ENCODE peak calls at places on chromosomes 11 and 22, in ten cellular contexts. One of them, this sample, is unnamed.
A peak's percentile ranks its signal among the peaks of the same experiment; 100 is the strongest.

GRCh38 chr11:84289381-84289906 is 1003.3 kb upstream of the CCDC90B start:
- DNase-seq in suprapubic skin: no peak
- DNase-seq in H1: no peak
- DNase-seq in HepG2: no peak
- DNase-seq in transverse colon: no peak
- DNase-seq in sigmoid colon: no peak
- DNase-seq in esophagus muscularis mucosa: no peak
- DNase-seq in upper lobe of left lung: no peak
- DNase-seq in K562: no peak
- DNase-seq in GM12878: peak; percentile 55
- DNase-seq in this sample: no peak

GRCh38 chr11:203056-203944 is 3.9 kb downstream of the BET1L start:
- DNase-seq in suprapubic skin: no peak
- DNase-seq in H1: no peak
- DNase-seq in HepG2: no peak
- DNase-seq in transverse colon: no peak
- DNase-seq in sigmoid colon: no peak
- DNase-seq in esophagus muscularis mucosa: no peak
- DNase-seq in upper lobe of left lung: no peak
- DNase-seq in K562: no peak
- DNase-seq in GM12878: no peak
- DNase-seq in this sample: peak; percentile 17

GRCh38 chr11:18392434-18393321 is 1.7 kb upstream of the LDHA start:
- DNase-seq in suprapubic skin: no peak
- DNase-seq in H1: no peak
- DNase-seq in HepG2: no peak
- DNase-seq in transverse colon: no peak
- DNase-seq in sigmoid colon: no peak
- DNase-seq in esophagus muscularis mucosa: no peak
- DNase-seq in upper lobe of left lung: no peak
- DNase-seq in K562: peak; percentile 32
- DNase-seq in GM12878: no peak
- DNase-seq in this sample: no peak

GRCh38 chr22:36413022-36413770 is 25.4 kb upstream of the MYH9 start:
- DNase-seq in suprapubic skin: no peak
- DNase-seq in H1: no peak
- DNase-seq in HepG2: peak; percentile 53
- DNase-seq in transverse colon: no peak
- DNase-seq in sigmoid colon: no peak
- DNase-seq in esophagus muscularis mucosa: no peak
- DNase-seq in upper lobe of left lung: no peak
- DNase-seq in K562: no peak
- DNase-seq in GM12878: no peak
- DNase-seq in this sample: no peak

GRCh38 chr22:28186641-28187040 is 267.6 kb upstream of the PITPNB start:
- DNase-seq in suprapubic skin: no peak
- DNase-seq in H1: no peak
- DNase-seq in HepG2: no peak
- DNase-seq in transverse colon: no peak
- DNase-seq in sigmoid colon: no peak
- DNase-seq in esophagus muscularis mucosa: no peak
- DNase-seq in upper lobe of left lung: no peak
- DNase-seq in K562: no peak
- DNase-seq in GM12878: no peak
- DNase-seq in this sample: no peak

GRCh38 chr22:23789638-23790037 is 2.9 kb downstream of the SMARCB1 start:
- DNase-seq in suprapubic skin: no peak
- DNase-seq in H1: no peak
- DNase-seq in HepG2: peak; percentile 71
- DNase-seq in transverse colon: no peak
- DNase-seq in sigmoid colon: no peak
- DNase-seq in esophagus muscularis mucosa: no peak
- DNase-seq in upper lobe of left lung: no peak
- DNase-seq in K562: no peak
- DNase-seq in GM12878: no peak
- DNase-seq in this sample: no peak

GRCh38 chr11:60924110-60924905 is at the start of gene TMEM132A:
- DNase-seq in suprapubic skin: no peak
- DNase-seq in H1: no peak
- DNase-seq in HepG2: peak; percentile 37
- DNase-seq in transverse colon: peak; percentile 74
- DNase-seq in sigmoid colon: no peak
- DNase-seq in esophagus muscularis mucosa: no peak
- DNase-seq in upper lobe of left lung: peak; percentile 91
- DNase-seq in K562: peak; percentile 50
- DNase-seq in GM12878: no peak
- DNase-seq in this sample: peak; percentile 82

GRCh38 chr22:18110194-18110943 is at the start of gene TUBA8:
- DNase-seq in suprapubic skin: peak; percentile 73
- DNase-seq in H1: no peak
- DNase-seq in HepG2: no peak
- DNase-seq in transverse colon: peak; percentile 25
- DNase-seq in sigmoid colon: no peak
- DNase-seq in esophagus muscularis mucosa: no peak
- DNase-seq in upper lobe of left lung: peak; percentile 88
- DNase-seq in K562: no peak
- DNase-seq in GM12878: no peak
- DNase-seq in this sample: peak; percentile 75

GRCh38 chr11:67230886-67231285 is 35.4 kb upstream of the GRK2 start:
- DNase-seq in suprapubic skin: no peak
- DNase-seq in H1: no peak
- DNase-seq in HepG2: no peak
- DNase-seq in transverse colon: no peak
- DNase-seq in sigmoid colon: no peak
- DNase-seq in esophagus muscularis mucosa: no peak
- DNase-seq in upper lobe of left lung: no peak
- DNase-seq in K562: no peak
- DNase-seq in GM12878: no peak
- DNase-seq in this sample: no peak
- H3K4me3 ChIP-seq in suprapubic skin: no peak overlapping the region
- H3K4me3 ChIP-seq in H1: no peak overlapping the region
- H3K4me3 ChIP-seq in HepG2: no peak overlapping the region
- H3K4me3 ChIP-seq in transverse colon: no peak overlapping the region
- H3K4me3 ChIP-seq in sigmoid colon: no peak overlapping the region
- H3K4me3 ChIP-seq in esophagus muscularis mucosa: no peak overlapping the region
- H3K4me3 ChIP-seq in upper lobe of left lung: no peak overlapping the region
- H3K4me3 ChIP-seq in K562: no peak overlapping the region
- H3K4me3 ChIP-seq in GM12878: no peak overlapping the region
- H3K4me3 ChIP-seq in this sample: no peak overlapping the region

GRCh38 chr22:30325724-30326703 is 727 bp downstream of the TBC1D10A start:
- DNase-seq in suprapubic skin: peak; percentile 80
- DNase-seq in H1: no peak
- DNase-seq in HepG2: no peak
- DNase-seq in transverse colon: peak; percentile 62
- DNase-seq in sigmoid colon: peak; percentile 78
- DNase-seq in esophagus muscularis mucosa: no peak
- DNase-seq in upper lobe of left lung: no peak
- DNase-seq in K562: peak; percentile 48
- DNase-seq in GM12878: no peak
- DNase-seq in this sample: peak; percentile 53

GRCh38 chr22:30321461-30321860 is 5.3 kb downstream of the TBC1D10A start:
- DNase-seq in suprapubic skin: no peak
- DNase-seq in H1: no peak
- DNase-seq in HepG2: no peak
- DNase-seq in transverse colon: no peak
- DNase-seq in sigmoid colon: no peak
- DNase-seq in esophagus muscularis mucosa: no peak
- DNase-seq in upper lobe of left lung: no peak
- DNase-seq in K562: no peak
- DNase-seq in GM12878: no peak
- DNase-seq in this sample: no peak

GRCh38 chr22:30325065-30325720 is 1.5 kb downstream of the TBC1D10A start:
- DNase-seq in suprapubic skin: no peak
- DNase-seq in H1: no peak
- DNase-seq in HepG2: no peak
- DNase-seq in transverse colon: peak; percentile 73
- DNase-seq in sigmoid colon: peak; percentile 83
- DNase-seq in esophagus muscularis mucosa: no peak
- DNase-seq in upper lobe of left lung: no peak
- DNase-seq in K562: peak; percentile 54
- DNase-seq in GM12878: no peak
- DNase-seq in this sample: peak; percentile 48

GRCh38 chr22:30326704-30327362 is at the start of gene TBC1D10A:
- DNase-seq in suprapubic skin: peak; percentile 91
- DNase-seq in H1: peak; percentile 90
- DNase-seq in HepG2: peak; percentile 90
- DNase-seq in transverse colon: peak; percentile 96
- DNase-seq in sigmoid colon: peak; percentile 94
- DNase-seq in esophagus muscularis mucosa: peak; percentile 96
- DNase-seq in upper lobe of left lung: peak; percentile 97
- DNase-seq in K562: peak; percentile 91
- DNase-seq in GM12878: peak; percentile 63
- DNase-seq in this sample: peak; percentile 97

DNA sequence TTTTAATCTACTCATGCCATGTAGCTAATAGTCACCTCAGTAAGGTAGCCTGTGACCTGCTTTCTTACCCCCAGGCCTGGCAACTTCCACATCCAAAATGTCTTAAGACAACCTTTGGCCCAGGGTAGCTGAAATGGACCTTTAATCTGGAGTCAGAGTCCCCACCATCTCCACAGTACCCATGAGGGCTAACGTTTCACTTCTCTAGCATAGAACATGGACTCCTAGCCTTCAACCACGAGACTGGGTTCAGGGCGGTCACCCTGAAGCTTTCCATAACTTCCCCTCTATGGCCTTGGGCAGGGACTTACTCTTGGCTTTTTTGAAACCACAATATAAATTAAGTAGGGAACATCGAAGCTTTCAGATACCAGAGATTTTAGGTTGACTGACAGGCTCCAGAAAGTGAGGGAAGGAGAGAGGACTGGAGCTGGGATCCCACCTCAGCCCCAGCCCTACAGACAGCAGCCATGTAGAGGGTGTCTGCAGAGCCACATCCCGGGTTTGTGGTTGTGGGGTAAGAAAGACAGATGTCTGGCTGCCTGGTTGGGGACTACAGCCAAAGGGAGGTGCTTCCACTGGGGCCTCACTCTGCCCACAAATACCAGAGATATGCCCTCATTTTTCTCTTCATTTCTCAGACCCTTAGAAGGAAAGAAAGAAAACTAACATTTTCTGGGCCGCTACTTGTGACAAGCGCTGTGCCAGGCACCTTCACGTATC is 2.6 kb downstream of the TBC1D10A start:
- DNase-seq in suprapubic skin: no peak
- DNase-seq in H1: no peak
- DNase-seq in HepG2: no peak
- DNase-seq in transverse colon: no peak
- DNase-seq in sigmoid colon: no peak
- DNase-seq in esophagus muscularis mucosa: no peak
- DNase-seq in upper lobe of left lung: no peak
- DNase-seq in K562: no peak
- DNase-seq in GM12878: no peak
- DNase-seq in this sample: no peak
- TF ChIP-seq POLR2AphosphoS5 in suprapubic skin: no peak
- TF ChIP-seq POLR2AphosphoS5 in H1: no peak
- TF ChIP-seq POLR2AphosphoS5 in HepG2: no peak
- TF ChIP-seq POLR2AphosphoS5 in transverse colon: no peak
- TF ChIP-seq POLR2AphosphoS5 in sigmoid colon: no peak
- TF ChIP-seq POLR2AphosphoS5 in esophagus muscularis mucosa: no peak
- TF ChIP-seq POLR2AphosphoS5 in upper lobe of left lung: no peak
- TF ChIP-seq POLR2AphosphoS5 in K562: no peak
- TF ChIP-seq POLR2AphosphoS5 in GM12878: no peak
- TF ChIP-seq POLR2AphosphoS5 in this sample: no peak

GRCh38 chr22:42645938-42646568 is 3.1 kb downstream of the CYB5R3 start:
- DNase-seq in suprapubic skin: no peak
- DNase-seq in H1: no peak
- DNase-seq in HepG2: no peak
- DNase-seq in transverse colon: peak; percentile 56
- DNase-seq in sigmoid colon: no peak
- DNase-seq in esophagus muscularis mucosa: no peak
- DNase-seq in upper lobe of left lung: peak; percentile 70
- DNase-seq in K562: no peak
- DNase-seq in GM12878: no peak
- DNase-seq in this sample: peak; percentile 70

GRCh38 chr22:42645341-42645937 is 3.8 kb downstream of the CYB5R3 start:
- DNase-seq in suprapubic skin: no peak
- DNase-seq in H1: no peak
- DNase-seq in HepG2: no peak
- DNase-seq in transverse colon: no peak
- DNase-seq in sigmoid colon: no peak
- DNase-seq in esophagus muscularis mucosa: no peak
- DNase-seq in upper lobe of left lung: peak; percentile 66
- DNase-seq in K562: no peak
- DNase-seq in GM12878: no peak
- DNase-seq in this sample: peak; percentile 44

GRCh38 chr22:42648368-42649260 is 578 bp downstream of the CYB5R3 start:
- DNase-seq in suprapubic skin: no peak
- DNase-seq in H1: no peak
- DNase-seq in HepG2: peak; percentile 82
- DNase-seq in transverse colon: peak; percentile 89
- DNase-seq in sigmoid colon: no peak
- DNase-seq in esophagus muscularis mucosa: no peak
- DNase-seq in upper lobe of left lung: peak; percentile 47
- DNase-seq in K562: peak; percentile 56
- DNase-seq in GM12878: no peak
- DNase-seq in this sample: peak; percentile 79

GRCh38 chr22:42648017-42648367 is 1.2 kb downstream of the CYB5R3 start:
- DNase-seq in suprapubic skin: no peak
- DNase-seq in H1: no peak
- DNase-seq in HepG2: no peak
- DNase-seq in transverse colon: no peak
- DNase-seq in sigmoid colon: no peak
- DNase-seq in esophagus muscularis mucosa: no peak
- DNase-seq in upper lobe of left lung: no peak
- DNase-seq in K562: no peak
- DNase-seq in GM12878: no peak
- DNase-seq in this sample: no peak

DNA sequence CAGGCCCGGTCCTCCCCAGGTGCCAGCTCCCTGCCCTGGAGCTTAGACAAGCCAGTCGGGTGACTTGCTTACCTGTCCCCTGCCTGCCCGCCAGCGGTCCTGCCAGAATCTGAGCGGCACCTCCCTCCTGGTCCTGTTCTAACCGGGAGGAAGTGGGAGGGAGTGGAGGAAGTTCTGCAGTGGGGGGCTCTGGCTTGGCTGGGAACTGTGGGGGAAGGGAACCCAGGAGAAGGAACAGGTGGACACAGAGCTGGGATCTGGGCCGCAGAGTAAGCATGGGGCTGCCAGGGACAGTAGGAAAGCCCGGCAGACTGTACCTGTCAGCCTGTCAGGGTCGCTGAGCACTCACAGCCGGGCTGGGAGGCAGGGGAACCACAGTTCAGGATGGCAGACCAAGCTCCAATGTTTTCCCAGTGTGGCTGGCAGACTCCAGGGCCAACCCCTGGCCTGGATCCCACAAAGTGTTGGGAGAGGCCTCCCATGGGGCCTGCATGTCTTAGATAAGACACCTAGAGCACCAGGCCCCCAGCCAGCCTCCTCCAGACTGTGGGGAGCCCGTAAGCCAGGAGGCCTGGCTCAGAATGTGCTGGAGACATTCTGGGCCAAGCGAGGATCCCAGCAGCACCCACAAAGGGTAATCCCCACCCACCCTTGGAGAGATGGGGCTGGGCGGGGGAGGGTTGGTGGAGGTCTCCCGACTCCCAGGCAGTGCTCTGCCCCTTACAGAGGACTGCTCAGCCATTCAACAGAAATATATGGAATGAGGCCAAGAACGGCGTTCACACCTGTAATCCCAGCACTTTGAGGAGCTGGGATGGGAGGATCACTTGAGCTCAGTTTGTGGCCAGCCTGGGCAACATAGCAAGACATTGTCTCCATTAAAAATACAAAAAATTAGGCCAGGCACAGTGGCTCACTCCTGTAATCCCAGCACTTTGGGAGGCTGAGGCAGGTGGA is 2.3 kb downstream of the CYB5R3 start:
- DNase-seq in suprapubic skin: no peak
- DNase-seq in H1: no peak
- DNase-seq in HepG2: no peak
- DNase-seq in transverse colon: peak; percentile 61
- DNase-seq in sigmoid colon: no peak
- DNase-seq in esophagus muscularis mucosa: no peak
- DNase-seq in upper lobe of left lung: peak; percentile 72
- DNase-seq in K562: peak; percentile 79
- DNase-seq in GM12878: no peak
- DNase-seq in this sample: peak; percentile 91
- TF ChIP-seq EP300 in suprapubic skin: no peak
- TF ChIP-seq EP300 in H1: no peak
- TF ChIP-seq EP300 in HepG2: no peak
- TF ChIP-seq EP300 in transverse colon: no peak
- TF ChIP-seq EP300 in sigmoid colon: no peak
- TF ChIP-seq EP300 in esophagus muscularis mucosa: no peak
- TF ChIP-seq EP300 in upper lobe of left lung: no peak
- TF ChIP-seq EP300 in K562: peak; percentile 39
- TF ChIP-seq EP300 in GM12878: no peak
- TF ChIP-seq EP300 in this sample: no peak

DNA sequence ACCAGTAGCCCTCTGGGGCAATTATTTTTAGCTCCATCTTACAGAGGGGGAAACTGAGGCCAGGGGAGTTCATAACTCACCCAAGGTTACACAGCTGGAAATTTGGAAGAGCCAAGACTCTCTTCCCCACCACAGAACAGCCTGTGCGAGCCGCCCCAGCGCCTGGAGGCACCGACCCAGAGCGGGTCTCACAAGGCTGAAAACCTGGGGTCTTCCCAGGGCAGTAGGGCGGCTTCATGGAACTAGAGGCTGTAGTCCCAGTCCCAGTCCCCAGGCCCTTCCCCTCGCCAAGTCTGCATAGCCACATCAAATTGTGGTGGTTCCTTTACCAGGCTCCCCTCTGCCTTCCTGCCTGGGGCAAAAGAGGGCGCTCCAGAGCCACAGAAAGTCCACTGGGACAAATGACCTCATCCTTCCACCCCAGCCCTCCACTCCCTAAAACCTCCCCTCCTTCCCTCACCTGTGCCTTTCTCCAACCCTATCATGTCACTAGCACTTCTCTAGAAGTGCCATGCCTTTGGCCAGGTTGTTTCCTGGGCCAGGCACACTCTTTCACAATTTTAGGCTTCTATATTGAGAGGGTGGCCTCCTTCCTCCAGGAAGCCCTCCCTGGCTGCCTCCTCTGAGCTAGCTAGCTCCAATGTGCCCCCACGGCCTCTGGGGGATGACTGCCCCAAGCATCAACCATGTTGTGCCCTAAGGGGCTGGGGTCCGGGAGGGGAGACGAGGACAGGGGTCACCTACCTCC is 15.2 kb upstream of the CDC42EP1 start:
- DNase-seq in suprapubic skin: peak; percentile 81
- DNase-seq in H1: peak; percentile 61
- DNase-seq in HepG2: peak; percentile 81
- DNase-seq in transverse colon: peak; percentile 88
- DNase-seq in sigmoid colon: peak; percentile 83
- DNase-seq in esophagus muscularis mucosa: no peak
- DNase-seq in upper lobe of left lung: no peak
- DNase-seq in K562: peak; percentile 71
- DNase-seq in GM12878: no peak
- DNase-seq in this sample: peak; percentile 90
- H3K4me3 ChIP-seq in suprapubic skin: peak overlapping the region; percentile 40
- H3K4me3 ChIP-seq in H1: peak overlapping the region; percentile 24
- H3K4me3 ChIP-seq in HepG2: peak overlapping the region; percentile 32
- H3K4me3 ChIP-seq in transverse colon: peak overlapping the region; percentile 7
- H3K4me3 ChIP-seq in sigmoid colon: peak overlapping the region; percentile 21
- H3K4me3 ChIP-seq in esophagus muscularis mucosa: peak overlapping the region; percentile 49
- H3K4me3 ChIP-seq in upper lobe of left lung: peak overlapping the region; percentile 4
- H3K4me3 ChIP-seq in K562: no peak overlapping the region
- H3K4me3 ChIP-seq in GM12878: no peak overlapping the region
- H3K4me3 ChIP-seq in this sample: peak overlapping the region; percentile 31

This sample was measured in stomach.